ENCODE peak calls at places on chromosome 2, in five cellular contexts. One of them, this sample, is unnamed.

GRCh38 chr2:72755647-72756423 is 70.0 kb downstream of the EXOC6B start:
- DNase-seq in PC-9: no peak
- DNase-seq in A549: peak
- DNase-seq in progenitor cell of endocrine pancreas: no peak
- DNase-seq in fibroblast of mammary gland: peak
- DNase-seq in this sample: no peak

GRCh38 chr2:83587309-83587708 is 871.8 kb downstream of the SUCLG1 start:
- DNase-seq in fibroblast of mammary gland: no peak
- DNase-seq in PC-9: no peak
- DNase-seq in progenitor cell of endocrine pancreas: no peak
- DNase-seq in A549: peak
- DNase-seq in this sample: no peak

GRCh38 chr2:170362895-170363582 is 185.1 kb downstream of the MYO3B start:
- DNase-seq in progenitor cell of endocrine pancreas: no peak
- DNase-seq in PC-9: no peak
- DNase-seq in A549: no peak
- DNase-seq in fibroblast of mammary gland: peak
- DNase-seq in this sample: no peak

GRCh38 chr2:137237055-137237454 is 471.7 kb downstream of the THSD7B start:
- DNase-seq in PC-9: no peak
- DNase-seq in progenitor cell of endocrine pancreas: no peak
- DNase-seq in fibroblast of mammary gland: peak
- DNase-seq in A549: no peak
- DNase-seq in this sample: no peak

GRCh38 chr2:9201185-9201891 is 5.3 kb upstream of the ASAP2 start:
- DNase-seq in PC-9: no peak
- DNase-seq in progenitor cell of endocrine pancreas: no peak
- DNase-seq in A549: no peak
- DNase-seq in fibroblast of mammary gland: peak
- DNase-seq in this sample: no peak

GRCh38 chr2:3779650-3780049 is 76.3 kb downstream of the DCDC2C start:
- DNase-seq in fibroblast of mammary gland: no peak
- DNase-seq in A549: no peak
- DNase-seq in progenitor cell of endocrine pancreas: no peak
- DNase-seq in PC-9: no peak
- DNase-seq in this sample: no peak

GRCh38 chr2:38603402-38604265 is 906 bp upstream of the HNRNPLL start:
- DNase-seq in fibroblast of mammary gland: peak
- DNase-seq in PC-9: peak
- DNase-seq in A549: peak
- DNase-seq in progenitor cell of endocrine pancreas: peak
- DNase-seq in this sample: peak

GRCh38 chr2:201855356-201855755 is 49.0 kb downstream of the CDK15 start:
- DNase-seq in progenitor cell of endocrine pancreas: no peak
- DNase-seq in PC-9: no peak
- DNase-seq in A549: no peak
- DNase-seq in fibroblast of mammary gland: peak
- DNase-seq in this sample: no peak

GRCh38 chr2:231780123-231780908 is 766 bp downstream of the PDE6D start:
- DNase-seq in PC-9: no peak
- DNase-seq in progenitor cell of endocrine pancreas: peak
- DNase-seq in A549: no peak
- DNase-seq in fibroblast of mammary gland: peak
- DNase-seq in this sample: peak

GRCh38 chr2:16135196-16135912 is 195.0 kb downstream of the MYCN start:
- DNase-seq in progenitor cell of endocrine pancreas: no peak
- DNase-seq in A549: no peak
- DNase-seq in fibroblast of mammary gland: no peak
- DNase-seq in PC-9: no peak
- DNase-seq in this sample: no peak

GRCh38 chr2:53490659-53491058 is 276.9 kb upstream of the CHAC2 start:
- DNase-seq in fibroblast of mammary gland: peak
- DNase-seq in PC-9: no peak
- DNase-seq in A549: peak
- DNase-seq in progenitor cell of endocrine pancreas: no peak
- DNase-seq in this sample: no peak

GRCh38 chr2:77054938-77055337 is 467.2 kb downstream of the LRRTM4 start:
- DNase-seq in A549: no peak
- DNase-seq in fibroblast of mammary gland: no peak
- DNase-seq in progenitor cell of endocrine pancreas: peak
- DNase-seq in PC-9: no peak
- DNase-seq in this sample: no peak

GRCh38 chr2:201680743-201681142 is 17.7 kb downstream of the MPP4 start:
- DNase-seq in A549: peak
- DNase-seq in PC-9: peak
- DNase-seq in fibroblast of mammary gland: peak
- DNase-seq in progenitor cell of endocrine pancreas: peak
- DNase-seq in this sample: peak

GRCh38 chr2:190343170-190343499 is 254 bp upstream of the INPP1 start:
- DNase-seq in A549: no peak
- DNase-seq in progenitor cell of endocrine pancreas: no peak
- DNase-seq in fibroblast of mammary gland: no peak
- DNase-seq in PC-9: no peak
- DNase-seq in this sample: no peak

GRCh38 chr2:188293601-188294482 is 2.2 kb downstream of the GULP1 start:
- DNase-seq in progenitor cell of endocrine pancreas: no peak
- DNase-seq in A549: peak
- DNase-seq in PC-9: peak
- DNase-seq in fibroblast of mammary gland: peak
- DNase-seq in this sample: peak

GRCh38 chr2:1055014-1055595 is 104.5 kb downstream of the SNTG2 start:
- DNase-seq in PC-9: no peak
- DNase-seq in progenitor cell of endocrine pancreas: no peak
- DNase-seq in A549: no peak
- DNase-seq in fibroblast of mammary gland: peak
- DNase-seq in this sample: no peak

GRCh38 chr2:17427401-17427800 is 90.8 kb downstream of the RAD51AP2 start:
- DNase-seq in PC-9: no peak
- DNase-seq in A549: no peak
- DNase-seq in progenitor cell of endocrine pancreas: no peak
- DNase-seq in fibroblast of mammary gland: no peak
- DNase-seq in this sample: no peak

GRCh38 chr2:18301421-18302139 is 258.9 kb downstream of the RDH14 start:
- DNase-seq in PC-9: no peak
- DNase-seq in progenitor cell of endocrine pancreas: no peak
- DNase-seq in fibroblast of mammary gland: no peak
- DNase-seq in A549: no peak
- DNase-seq in this sample: no peak

GRCh38 chr2:182553483-182553882 is 126.6 kb upstream of the PDE1A start:
- DNase-seq in A549: no peak
- DNase-seq in fibroblast of mammary gland: no peak
- DNase-seq in progenitor cell of endocrine pancreas: no peak
- DNase-seq in PC-9: no peak
- DNase-seq in this sample: no peak

GRCh38 chr2:25098558-25099486 is 56.9 kb downstream of the EFR3B start:
- DNase-seq in PC-9: no peak
- DNase-seq in progenitor cell of endocrine pancreas: no peak
- DNase-seq in fibroblast of mammary gland: peak
- DNase-seq in A549: peak
- DNase-seq in this sample: no peak

GRCh38 chr2:170929686-170930050 is 615 bp downstream of the GORASP2 start:
- DNase-seq in fibroblast of mammary gland: peak
- DNase-seq in PC-9: peak
- DNase-seq in A549: peak
- DNase-seq in progenitor cell of endocrine pancreas: peak
- DNase-seq in this sample: peak

GRCh38 chr2:237453671-237454070 is 33.4 kb upstream of the MLPH start:
- DNase-seq in progenitor cell of endocrine pancreas: no peak
- DNase-seq in A549: no peak
- DNase-seq in PC-9: no peak
- DNase-seq in fibroblast of mammary gland: no peak
- DNase-seq in this sample: no peak
- TF ChIP-seq CTCF in progenitor cell of endocrine pancreas: no peak
- TF ChIP-seq CTCF in A549: no peak
- TF ChIP-seq CTCF in PC-9: no peak
- TF ChIP-seq CTCF in fibroblast of mammary gland: no peak
- TF ChIP-seq CTCF in this sample: no peak

GRCh38 chr2:112584134-112584890 is at the start of gene CHCHD5:
- DNase-seq in A549: peak
- DNase-seq in progenitor cell of endocrine pancreas: peak
- DNase-seq in fibroblast of mammary gland: peak
- DNase-seq in PC-9: peak
- DNase-seq in this sample: peak
- TF ChIP-seq CTCF in A549: no peak
- TF ChIP-seq CTCF in progenitor cell of endocrine pancreas: peak
- TF ChIP-seq CTCF in fibroblast of mammary gland: no peak
- TF ChIP-seq CTCF in PC-9: no peak
- TF ChIP-seq CTCF in this sample: no peak

DNA sequence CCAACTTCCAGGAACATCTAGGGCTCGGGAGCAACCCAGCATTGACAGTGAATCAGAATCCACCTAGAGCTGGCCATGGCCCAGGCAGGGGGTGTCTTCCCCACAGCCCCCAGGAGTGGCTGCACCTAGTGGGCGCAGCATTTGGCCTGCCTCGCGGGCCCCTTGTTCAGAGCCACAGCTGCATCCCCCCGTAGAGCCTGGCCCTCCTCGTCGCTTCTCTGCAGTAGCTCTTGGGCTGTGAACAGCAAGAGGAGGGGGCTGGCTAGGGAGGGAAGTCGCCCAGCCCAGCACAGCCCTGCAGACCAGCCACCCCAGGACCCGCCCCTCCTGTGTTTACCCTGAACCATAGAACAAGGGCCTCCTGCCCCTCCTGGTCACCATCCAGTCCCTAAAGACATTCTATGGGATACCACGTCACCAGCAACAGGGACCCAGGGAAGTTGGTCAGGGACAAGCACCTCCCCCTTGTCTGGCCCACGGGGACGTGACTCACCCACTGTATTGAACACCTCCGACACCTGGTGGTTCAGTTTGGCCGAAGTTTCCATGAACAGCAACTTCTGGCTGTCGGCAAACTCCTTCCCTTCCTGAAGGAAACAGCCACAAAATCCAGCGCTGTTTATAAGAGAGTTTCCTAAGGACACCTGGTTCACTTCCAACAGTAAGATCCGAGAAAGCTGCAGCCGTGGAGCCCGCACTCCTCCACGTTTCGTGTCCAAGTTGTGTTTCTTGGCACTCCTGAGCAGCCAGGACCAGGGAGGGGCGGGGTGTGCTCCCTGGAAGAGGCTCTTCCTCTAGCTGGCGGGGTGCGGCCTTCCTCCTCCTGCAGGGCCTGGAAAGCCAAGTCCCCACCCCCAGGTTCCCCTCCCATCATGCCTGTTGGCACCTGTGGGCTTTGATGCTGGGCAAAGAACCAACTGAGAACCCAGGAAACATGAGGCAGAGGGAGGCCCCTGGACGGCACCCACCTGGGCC is 8.8 kb downstream of the PRLH start:
- DNase-seq in fibroblast of mammary gland: peak
- DNase-seq in progenitor cell of endocrine pancreas: no peak
- DNase-seq in PC-9: peak
- DNase-seq in A549: no peak
- DNase-seq in this sample: peak
- TF ChIP-seq CTCF in fibroblast of mammary gland: no peak
- TF ChIP-seq CTCF in progenitor cell of endocrine pancreas: no peak
- TF ChIP-seq CTCF in PC-9: no peak
- TF ChIP-seq CTCF in A549: no peak
- TF ChIP-seq CTCF in this sample: peak

DNA sequence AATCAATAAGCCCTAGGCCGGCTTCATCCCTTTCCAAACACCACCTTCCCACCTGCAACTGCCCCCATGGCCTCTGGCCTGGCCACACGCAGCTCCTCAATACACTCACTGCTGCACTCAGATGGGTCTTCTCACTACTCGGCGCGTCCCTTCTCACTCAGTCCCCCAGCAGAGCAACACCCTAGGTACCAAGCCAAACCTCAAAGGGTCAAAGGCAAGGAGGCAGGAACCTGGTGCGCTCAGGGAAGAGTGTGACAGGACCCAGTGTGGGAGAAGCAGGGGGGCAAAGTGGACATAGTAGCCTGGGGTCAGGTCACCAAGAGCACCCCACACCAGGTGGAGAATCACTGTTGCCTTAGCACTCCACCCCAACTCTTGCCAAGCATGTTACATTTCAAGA is 90.6 kb downstream of the TTC32 start:
- DNase-seq in A549: no peak
- DNase-seq in progenitor cell of endocrine pancreas: no peak
- DNase-seq in PC-9: no peak
- DNase-seq in fibroblast of mammary gland: no peak
- DNase-seq in this sample: no peak
- TF ChIP-seq CTCF in A549: no peak
- TF ChIP-seq CTCF in progenitor cell of endocrine pancreas: no peak
- TF ChIP-seq CTCF in PC-9: no peak
- TF ChIP-seq CTCF in fibroblast of mammary gland: no peak
- TF ChIP-seq CTCF in this sample: no peak

DNA sequence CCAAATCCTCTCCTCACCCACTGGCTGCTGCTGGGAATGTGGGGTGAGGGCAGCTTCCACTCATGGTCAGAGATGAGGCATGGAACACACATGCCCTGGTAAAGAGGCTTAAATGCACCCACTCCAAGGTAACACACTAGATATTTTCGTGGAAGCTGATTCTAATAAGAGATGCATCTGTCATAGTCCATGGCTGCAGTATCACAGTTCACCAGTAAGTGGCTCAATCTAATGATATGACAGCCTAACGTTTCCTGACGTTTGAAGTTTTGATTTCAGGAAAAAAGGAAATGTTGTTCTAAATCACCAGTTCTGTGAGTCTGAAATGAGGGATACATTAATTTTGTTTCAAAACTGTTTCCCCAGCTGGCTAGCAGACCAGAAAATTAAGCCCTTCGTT is 38.2 kb downstream of the LCT start:
- DNase-seq in PC-9: no peak
- DNase-seq in progenitor cell of endocrine pancreas: no peak
- DNase-seq in A549: peak
- DNase-seq in fibroblast of mammary gland: peak
- DNase-seq in this sample: no peak
- TF ChIP-seq CTCF in PC-9: peak
- TF ChIP-seq CTCF in progenitor cell of endocrine pancreas: peak
- TF ChIP-seq CTCF in A549: no peak
- TF ChIP-seq CTCF in fibroblast of mammary gland: peak
- TF ChIP-seq CTCF in this sample: no peak

GRCh38 chr2:239762742-239763269 is 262.3 kb downstream of the NDUFA10 start:
- DNase-seq in PC-9: no peak
- DNase-seq in progenitor cell of endocrine pancreas: no peak
- DNase-seq in fibroblast of mammary gland: no peak
- DNase-seq in A549: no peak
- DNase-seq in this sample: no peak

GRCh38 chr2:239762106-239762505 is 263.0 kb downstream of the NDUFA10 start:
- DNase-seq in A549: no peak
- DNase-seq in fibroblast of mammary gland: no peak
- DNase-seq in progenitor cell of endocrine pancreas: no peak
- DNase-seq in PC-9: no peak
- DNase-seq in this sample: no peak

GRCh38 chr2:239765076-239765845 is 259.9 kb downstream of the NDUFA10 start:
- DNase-seq in fibroblast of mammary gland: no peak
- DNase-seq in progenitor cell of endocrine pancreas: no peak
- DNase-seq in A549: no peak
- DNase-seq in PC-9: no peak
- DNase-seq in this sample: no peak

GRCh38 chr2:239765911-239766310 is 259.2 kb downstream of the NDUFA10 start:
- DNase-seq in progenitor cell of endocrine pancreas: no peak
- DNase-seq in A549: no peak
- DNase-seq in PC-9: no peak
- DNase-seq in fibroblast of mammary gland: no peak
- DNase-seq in this sample: no peak

GRCh38 chr2:239763433-239764097 is 261.6 kb downstream of the NDUFA10 start:
- DNase-seq in PC-9: no peak
- DNase-seq in A549: no peak
- DNase-seq in fibroblast of mammary gland: no peak
- DNase-seq in progenitor cell of endocrine pancreas: no peak
- DNase-seq in this sample: no peak
- TF ChIP-seq CTCF in PC-9: no peak
- TF ChIP-seq CTCF in A549: no peak
- TF ChIP-seq CTCF in fibroblast of mammary gland: no peak
- TF ChIP-seq CTCF in progenitor cell of endocrine pancreas: peak
- TF ChIP-seq CTCF in this sample: no peak

GRCh38 chr2:199602271-199602895 is 144.6 kb upstream of the SATB2 start:
- DNase-seq in PC-9: no peak
- DNase-seq in A549: peak
- DNase-seq in fibroblast of mammary gland: peak
- DNase-seq in progenitor cell of endocrine pancreas: no peak
- DNase-seq in this sample: peak
- TF ChIP-seq CTCF in PC-9: no peak
- TF ChIP-seq CTCF in A549: no peak
- TF ChIP-seq CTCF in fibroblast of mammary gland: no peak
- TF ChIP-seq CTCF in progenitor cell of endocrine pancreas: peak
- TF ChIP-seq CTCF in this sample: no peak

This sample was measured in Calu3.